ENCODE peak calls at places on chromosomes 7 and 10, in seven cellular contexts. T is GM12878, Q is testis, K is tibial nerve, S is right lobe of liver, F is heart left ventricle, E is upper lobe of left lung. O is an unnamed sample.

GRCh38 chr7:93392984-93393383 is 160.8 kb downstream of the VPS50 start:
- DNase-seq in K (no peak), Q (no peak), S (no peak), E (no peak), T (no peak), F (no peak), O (no peak)

GRCh38 chr7:107891619-107892366 is 810 bp downstream of the DLD start:
- DNase-seq in S (no peak), E (no peak), K (no peak), Q (no peak), F (no peak), T (no peak), O (no peak)

GRCh38 chr10:30443049-30443448 is 9.1 kb downstream of the MAP3K8 start:
- DNase-seq in Q (no peak), E (no peak), K (no peak), T (no peak), F (no peak), S (no peak), O (no peak)

GRCh38 chr10:14554091-14554842 is 220.4 kb downstream of the FAM107B start:
- DNase-seq in F (no peak), S (no peak), Q (no peak), K (no peak), E (no peak), T (no peak), O (no peak)

GRCh38 chr10:95327367-95327766 is 36.6 kb upstream of the PDLIM1 start:
- DNase-seq in T (no peak), E (no peak), S (no peak), K (no peak), F (peak), Q (no peak), O (peak)

GRCh38 chr7:51366930-51367613 is 50.5 kb upstream of the COBL start:
- DNase-seq in T (no peak), F (no peak), S (no peak), Q (peak), E (no peak), K (no peak), O (no peak)

GRCh38 chr10:5498791-5499492 is 428 bp downstream of the CALML5 start:
- DNase-seq in S (no peak), T (no peak), Q (no peak), K (no peak), F (no peak), E (peak), O (no peak)

GRCh38 chr7:125074141-125074540 is 144.5 kb upstream of the POT1 start:
- DNase-seq in E (no peak), K (no peak), F (no peak), T (no peak), Q (no peak), S (no peak), O (no peak)

GRCh38 chr7:47991270-47991669 is 11.9 kb upstream of the HUS1 start:
- DNase-seq in F (no peak), E (no peak), T (no peak), Q (no peak), S (no peak), K (no peak), O (no peak)

GRCh38 chr7:47988496-47989386 is 9.3 kb upstream of the HUS1 start:
- DNase-seq in Q (no peak), E (no peak), K (no peak), F (no peak), T (no peak), S (no peak), O (no peak)

GRCh38 chr7:47992446-47992845 is 13.0 kb upstream of the HUS1 start:
- DNase-seq in S (no peak), T (no peak), E (no peak), Q (no peak), K (no peak), F (no peak), O (no peak)

GRCh38 chr7:47990592-47990991 is 11.2 kb upstream of the HUS1 start:
- DNase-seq in T (no peak), Q (no peak), S (no peak), F (no peak), K (no peak), E (no peak), O (no peak)

DNA sequence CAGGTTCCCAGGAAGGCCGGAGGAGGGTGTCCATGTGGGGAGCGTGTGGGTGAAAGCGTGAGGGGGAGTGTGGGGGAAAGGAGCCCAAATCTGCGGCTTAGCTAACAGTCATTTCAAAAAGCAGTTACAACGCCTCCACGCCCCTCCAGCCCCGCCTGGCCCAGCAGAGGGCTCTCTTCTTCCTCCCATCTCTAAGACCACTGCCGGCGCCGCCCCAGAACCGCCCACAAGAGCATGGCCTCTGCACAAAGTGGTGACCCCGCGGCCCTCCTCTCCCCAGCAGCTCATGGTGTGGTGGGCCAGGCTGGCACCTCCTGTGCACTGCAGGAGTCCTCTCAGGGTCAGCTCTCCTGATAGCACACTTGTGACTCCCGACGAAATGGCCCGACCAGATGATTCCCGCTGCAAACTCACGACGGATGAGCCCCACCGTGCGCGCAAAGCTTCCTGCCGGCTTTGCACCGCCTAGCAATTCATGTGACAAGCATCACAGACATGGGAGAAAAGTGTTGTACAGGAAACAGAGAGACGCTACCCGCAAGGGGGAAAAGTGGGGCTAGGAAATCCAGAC is 12.4 kb upstream of the HUS1 start:
- DNase-seq in S (peak), E (peak), F (peak), K (peak), T (peak), Q (peak), O (peak)
- TF ChIP-seq POLR2A in S (no peak), E (peak), F (no peak), K (no peak), T (peak), Q (no peak), O (no peak)

DNA sequence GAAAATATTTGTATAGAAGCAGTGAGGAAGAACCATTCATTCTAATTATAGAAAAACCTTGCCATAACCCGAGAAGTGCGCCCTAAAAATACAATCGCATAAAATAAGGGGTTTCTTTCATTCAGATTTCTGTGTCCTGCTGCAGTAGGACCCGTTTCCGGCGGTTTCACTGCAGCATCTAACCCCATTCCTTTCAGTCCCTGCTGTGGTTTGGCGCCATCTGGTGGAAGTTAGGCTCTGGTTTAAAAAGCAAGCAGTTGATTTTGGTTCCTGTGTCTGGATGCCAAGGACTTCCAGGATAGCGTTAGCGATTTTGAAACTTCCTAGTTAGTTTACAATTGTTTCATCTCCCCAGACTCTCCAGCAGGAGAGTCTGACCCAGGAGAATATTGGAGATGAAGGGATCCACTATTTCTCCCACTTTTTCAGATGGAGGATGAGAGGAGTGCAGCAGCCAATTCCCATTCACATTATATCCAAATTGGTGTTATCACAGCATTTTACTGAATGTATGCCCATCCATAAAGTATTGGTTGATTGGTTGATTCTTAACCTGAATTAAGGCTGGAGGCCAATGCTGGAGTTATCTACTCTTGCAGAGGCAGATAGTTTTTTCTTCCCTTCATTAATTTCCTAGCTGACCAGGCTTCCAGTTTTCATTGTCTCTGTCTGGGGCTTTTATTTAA is 128.8 kb upstream of the CACNA2D1 start:
- DNase-seq in K (peak), Q (peak), E (no peak), S (peak), T (peak), F (peak), O (peak)
- H3K4me3 ChIP-seq in K (no peak), Q (no peak), E (no peak), S (no peak), T (no peak), F (no peak), O (no peak)

DNA sequence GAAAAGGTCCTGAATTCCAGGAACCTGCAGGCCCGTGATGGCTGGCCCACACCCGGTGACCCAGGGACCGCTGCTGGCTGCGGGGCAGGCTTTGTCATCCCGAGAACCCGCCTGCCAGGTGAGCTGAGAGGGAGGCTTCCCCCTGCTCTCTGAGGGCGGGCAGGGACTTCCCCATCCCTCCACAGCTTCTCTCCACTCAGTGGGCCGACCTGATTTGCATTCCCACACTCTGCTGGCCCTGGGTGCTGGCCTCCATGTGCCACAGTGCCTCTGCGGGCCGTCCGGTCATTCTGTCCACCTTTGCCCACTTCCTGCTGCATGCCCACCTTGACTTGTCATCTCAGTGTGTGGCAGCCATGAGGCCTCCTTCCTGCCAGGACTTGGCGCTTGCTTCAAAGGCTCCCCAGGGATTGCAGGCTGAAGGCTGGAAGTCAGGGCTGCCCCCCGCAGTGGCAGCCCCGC is 35.3 kb downstream of the PALD1 start:
- DNase-seq in K (no peak), T (peak), S (no peak), F (no peak), Q (no peak), E (peak), O (no peak)
- H3K27ac ChIP-seq in K (no peak), T (no peak), S (no peak), F (no peak), Q (no peak), E (no peak), O (no peak)

GRCh38 chr7:158602041-158602440 is 14.4 kb upstream of the PTPRN2 start:
- DNase-seq in T (no peak), F (no peak), E (no peak), Q (no peak), K (no peak), S (no peak), O (no peak)
- TF ChIP-seq POLR2A in T (no peak), F (no peak), E (no peak), Q (no peak), K (no peak), S (no peak), O (no peak)

GRCh38 chr7:105677395-105677701 is 96.1 kb upstream of the EFCAB10 start:
- DNase-seq in S (no peak), F (no peak), T (no peak), K (no peak), E (no peak), Q (no peak), O (no peak)

GRCh38 chr7:105678811-105679495 is 97.7 kb upstream of the EFCAB10 start:
- DNase-seq in E (peak), S (peak), F (peak), Q (peak), K (peak), T (no peak), O (peak)

GRCh38 chr7:105675873-105676484 is 94.7 kb upstream of the EFCAB10 start:
- DNase-seq in K (no peak), S (peak), Q (peak), F (peak), T (no peak), E (no peak), O (no peak)

GRCh38 chr7:105680505-105681187 is 99.4 kb upstream of the EFCAB10 start:
- DNase-seq in K (peak), S (peak), F (no peak), E (no peak), Q (peak), T (no peak), O (peak)

DNA sequence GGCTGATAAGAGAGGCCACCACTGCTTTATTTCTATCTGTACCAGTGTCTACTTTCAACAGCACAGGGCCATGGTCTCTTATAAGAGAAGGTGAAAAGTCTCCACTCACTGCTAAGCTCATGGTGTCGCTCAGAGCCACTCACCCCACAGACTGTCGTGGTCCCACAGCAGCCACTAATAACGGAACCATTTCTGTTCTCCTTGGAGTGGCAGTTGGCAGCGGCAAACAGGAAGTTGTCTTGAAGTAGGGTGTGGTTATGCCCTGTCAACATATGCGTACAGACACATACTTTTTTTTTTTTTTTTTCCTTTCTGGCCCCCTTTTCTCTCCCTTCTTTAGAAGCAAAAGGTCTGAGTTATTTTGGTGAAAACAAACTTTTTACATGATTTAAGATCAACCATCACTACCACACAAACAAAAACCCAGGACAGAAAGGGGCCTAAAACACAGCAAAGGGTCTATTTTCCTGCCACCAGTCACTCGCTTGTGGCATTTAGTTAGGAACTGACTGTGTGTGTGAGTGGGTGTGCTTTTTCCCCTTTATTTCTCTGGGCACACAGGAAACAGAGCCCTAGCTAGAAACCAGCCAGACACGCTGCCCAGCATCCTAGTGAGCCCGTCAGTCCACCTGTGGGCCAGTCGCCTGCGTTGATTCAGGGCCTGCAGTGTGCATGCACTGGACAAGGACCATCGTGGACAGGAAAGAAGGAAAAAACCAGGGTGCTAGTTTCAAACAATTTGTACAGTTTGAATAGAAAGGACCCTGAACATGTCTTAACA is 96.7 kb upstream of the EFCAB10 start:
- DNase-seq in F (peak), S (no peak), T (peak), Q (no peak), K (peak), E (no peak), O (no peak)
- H3K4me3 ChIP-seq in F (no peak), S (peak), T (no peak), Q (no peak), K (peak), E (peak), O (no peak)

GRCh38 chr10:127979566-127979965 is 72.7 kb downstream of the PTPRE start:
- DNase-seq in S (no peak), K (no peak), T (no peak), Q (no peak), E (no peak), F (peak), O (no peak)
- H3K27ac ChIP-seq in S (no peak), K (no peak), T (no peak), Q (no peak), E (no peak), F (peak), O (no peak)

O was measured in uterus.